ENCODE peak calls at places on chromosomes 13 and 19, in five cellular contexts. B is uterus, U is endothelial cell of umbilical vein, Q is Peyer's patch, L is testis. G is an unnamed sample.

GRCh38 chr13:105998233-105998550 is 537.3 kb downstream of the EFNB2 start:
- DNase-seq in B (no peak), U (no peak), Q (no peak), L (no peak), G (no peak)

GRCh38 chr13:60571571-60571970 is 174.6 kb downstream of the TDRD3 start:
- DNase-seq in B (no peak), U (no peak), Q (no peak), L (no peak), G (no peak)

GRCh38 chr13:50277127-50277526 is 261.9 kb downstream of the KCNRG start:
- DNase-seq in B (no peak), U (no peak), Q (no peak), L (no peak), G (no peak)

GRCh38 chr19:27774827-27775226 is 1438.1 kb downstream of the UQCRFS1 start:
- DNase-seq in B (no peak), U (no peak), Q (no peak), L (no peak), G (peak; percentile 43)

GRCh38 chr19:42198676-42199439 is 18.6 kb downstream of the DEDD2 start:
- DNase-seq in B (no peak), U (no peak), Q (no peak), L (no peak), G (peak; percentile 97)

GRCh38 chr13:41026806-41027205 is 7.7 kb upstream of the ELF1 start:
- DNase-seq in B (no peak), U (no peak), Q (no peak), L (no peak), G (no peak)

GRCh38 chr13:46751811-46752635 is 44.9 kb downstream of the ESD start:
- DNase-seq in B (no peak), U (no peak), Q (no peak), L (no peak), G (peak; percentile 80)

GRCh38 chr13:112721198-112722104 is 31.6 kb downstream of the ATP11A start:
- DNase-seq in B (peak; percentile 37), U (peak; percentile 40), Q (peak; percentile 46), L (no peak), G (no peak)

GRCh38 chr13:89554801-89555200 is 1792.7 kb upstream of the MIR17HG start:
- DNase-seq in B (no peak), U (no peak), Q (no peak), L (no peak), G (no peak)

GRCh38 chr19:10602330-10603083 is 15.4 kb upstream of the AP1M2 start:
- DNase-seq in B (peak; percentile 81), U (peak; percentile 83), Q (peak; percentile 89), L (peak; percentile 92), G (peak; percentile 89)

GRCh38 chr13:94617389-94618000 is 15.8 kb downstream of the GPR180 start:
- DNase-seq in B (no peak), U (peak; percentile 46), Q (no peak), L (no peak), G (peak; percentile 34)

GRCh38 chr13:90091611-90092010 is 1255.9 kb upstream of the MIR17HG start:
- DNase-seq in B (no peak), U (no peak), Q (no peak), L (no peak), G (no peak)

GRCh38 chr19:45771331-45771933 is 2.4 kb upstream of the SIX5 start:
- DNase-seq in B (peak; percentile 48), U (no peak), Q (no peak), L (no peak), G (no peak)

GRCh38 chr19:7772752-7773291 is 9.8 kb downstream of the CLEC4M start:
- DNase-seq in B (no peak), U (no peak), Q (no peak), L (no peak), G (no peak)

GRCh38 chr13:48446454-48446853 is 33.5 kb upstream of the LPAR6 start:
- DNase-seq in B (no peak), U (peak; percentile 91), Q (no peak), L (no peak), G (no peak)

GRCh38 chr19:1955171-1956142 is 14.5 kb downstream of the CSNK1G2 start:
- DNase-seq in B (no peak), U (no peak), Q (no peak), L (no peak), G (no peak)

GRCh38 chr13:21218351-21219043 is 42.0 kb downstream of the MRPL57 start:
- DNase-seq in B (no peak), U (no peak), Q (no peak), L (no peak), G (peak; percentile 77)

GRCh38 chr13:48741377-48741776 is 87.6 kb downstream of the CYSLTR2 start:
- DNase-seq in B (no peak), U (peak; percentile 37), Q (no peak), L (no peak), G (peak; percentile 58)

GRCh38 chr19:43790587-43790986 is 9.8 kb upstream of the KCNN4 start:
- DNase-seq in B (no peak), U (no peak), Q (no peak), L (no peak), G (no peak)

GRCh38 chr13:44759222-44759721 is 183.1 kb upstream of the TSC22D1 start:
- DNase-seq in B (no peak), U (no peak), Q (no peak), L (no peak), G (no peak)

GRCh38 chr13:33123066-33123940 is 107.1 kb downstream of the KL start:
- DNase-seq in B (no peak), U (peak; percentile 65), Q (no peak), L (peak; percentile 49), G (no peak)

GRCh38 chr19:49746206-49746958 is 16.7 kb downstream of the TSKS start:
- DNase-seq in B (peak; percentile 62), U (peak; percentile 70), Q (no peak), L (peak; percentile 86), G (peak; percentile 30)

GRCh38 chr13:114142640-114143490 is 10.4 kb upstream of the RASA3 start:
- DNase-seq in B (no peak), U (no peak), Q (peak; percentile 53), L (no peak), G (peak; percentile 86)

GRCh38 chr19:14061081-14061749 is 661 bp downstream of the PALM3 start:
- DNase-seq in B (no peak), U (no peak), Q (no peak), L (no peak), G (no peak)

GRCh38 chr19:898663-899062 is 5.4 kb downstream of the RNU6-9 start:
- DNase-seq in B (no peak), U (no peak), Q (no peak), L (peak; percentile 62), G (no peak)

GRCh38 chr19:33405491-33406461 is 32.3 kb downstream of the CEBPG start:
- DNase-seq in B (peak; percentile 14), U (no peak), Q (peak; percentile 48), L (no peak), G (no peak)

GRCh38 chr19:35592226-35592625 is 6.3 kb downstream of the PMIS2 start:
- DNase-seq in B (no peak), U (peak; percentile 25), Q (no peak), L (peak; percentile 25), G (no peak)

DNA sequence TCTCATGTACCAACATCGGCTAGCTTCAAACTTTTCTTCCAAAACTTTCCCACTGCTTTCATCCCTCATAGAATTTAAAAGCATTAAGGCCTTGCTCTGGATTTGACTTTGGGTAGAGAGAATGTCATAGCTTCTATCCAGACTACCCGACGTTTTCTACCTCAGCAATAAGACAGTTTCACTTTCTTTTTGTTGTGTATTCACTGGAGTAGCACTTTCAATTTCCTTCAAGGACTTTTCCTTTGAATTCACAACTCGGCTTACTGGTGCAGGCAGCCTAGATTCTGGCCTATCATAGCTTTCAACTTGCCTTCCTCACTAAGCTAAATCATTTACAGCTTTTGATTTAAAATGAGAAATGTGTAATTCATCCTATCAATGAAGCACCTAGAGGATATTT is 420.4 kb upstream of the GPC6 start:
- DNase-seq in B (no peak), U (no peak), Q (no peak), L (no peak), G (peak; percentile 39)
- TF ChIP-seq CTCF in B (no peak), U (no peak), Q (no peak), L (no peak), G (no peak)

DNA sequence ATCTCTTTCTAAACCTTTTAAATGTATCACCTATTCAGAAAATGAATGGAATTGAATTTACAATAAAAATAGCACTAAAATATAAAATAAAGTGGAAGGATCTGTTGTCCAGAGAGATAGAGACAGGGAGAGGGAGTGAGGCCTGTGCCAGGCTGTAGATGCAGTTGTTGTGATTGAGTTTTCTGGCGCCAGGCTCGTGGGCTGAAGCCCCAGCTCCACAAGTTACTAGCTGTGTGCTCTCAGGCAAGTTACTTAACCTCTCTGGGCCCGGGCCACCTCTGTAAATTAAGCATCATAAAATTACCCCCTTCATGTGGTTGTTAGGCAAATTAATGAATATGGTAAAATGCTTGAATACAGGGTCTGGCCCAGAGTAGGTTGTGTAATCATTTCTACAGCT is 52.3 kb upstream of the USP29 start:
- DNase-seq in B (no peak), U (no peak), Q (no peak), L (no peak), G (no peak)
- H3K9me3 ChIP-seq in B (no peaks in the 10 kb centered on the region), U (peaks cover 11% of the 10 kb centered on the region), Q (no peaks in the 10 kb centered on the region), L (no peaks in the 10 kb centered on the region), G (no peaks in the 10 kb centered on the region)

GRCh38 chr19:11982526-11982925 is 17.7 kb downstream of the ZNF763 start:
- DNase-seq in B (no peak), U (no peak), Q (no peak), L (no peak), G (no peak)

GRCh38 chr19:11989112-11989456 is 24.2 kb downstream of the ZNF763 start:
- DNase-seq in B (no peak), U (no peak), Q (no peak), L (no peak), G (no peak)

GRCh38 chr19:11987405-11988231 is 22.8 kb downstream of the ZNF763 start:
- DNase-seq in B (peak; percentile 95), U (peak; percentile 85), Q (peak; percentile 96), L (peak; percentile 98), G (peak; percentile 98)

GRCh38 chr19:11986754-11987153 is 21.9 kb downstream of the ZNF763 start:
- DNase-seq in B (no peak), U (no peak), Q (no peak), L (no peak), G (no peak)

GRCh38 chr19:11984986-11985385 is 20.1 kb downstream of the ZNF763 start:
- DNase-seq in B (no peak), U (no peak), Q (no peak), L (no peak), G (peak; percentile 62)
- TF ChIP-seq CTCF in B (no peak), U (no peak), Q (no peak), L (peak; percentile 12), G (peak; percentile 64)

GRCh38 chr19:52369463-52370340 is at the start of gene ZNF880:
- DNase-seq in B (peak; percentile 93), U (peak; percentile 89), Q (peak; percentile 92), L (peak; percentile 97), G (no peak)

GRCh38 chr19:52370341-52370710 is 603 bp downstream of the ZNF880 start:
- DNase-seq in B (no peak), U (no peak), Q (no peak), L (no peak), G (no peak)

GRCh38 chr19:52366414-52366824 is 3.3 kb upstream of the ZNF880 start:
- DNase-seq in B (no peak), U (no peak), Q (no peak), L (no peak), G (no peak)
- H3K9me3 ChIP-seq in B (peaks cover 37% of the 10 kb centered on the region), U (no peaks in the 10 kb centered on the region), Q (no peaks in the 10 kb centered on the region), L (no peaks in the 10 kb centered on the region), G (peaks cover 37% of the 10 kb centered on the region)

G was measured in DND-41.